ENCODE peak calls at places on chromosomes 6 and 20, in four cellular contexts. One of them, this sample, is unnamed.

GRCh38 chr6:149935668-149936067 is 6.1 kb upstream of the ULBP2 start:
- DNase-seq in foreskin fibroblast: no peak
- DNase-seq in fibroblast of the aortic adventitia: no peak
- DNase-seq in GM23248: no peak
- DNase-seq in this sample: no peak

GRCh38 chr6:26624557-26624956 is 27.8 kb downstream of the ABT1 start:
- DNase-seq in GM23248: no peak
- DNase-seq in fibroblast of the aortic adventitia: no peak
- DNase-seq in foreskin fibroblast: no peak
- DNase-seq in this sample: no peak

GRCh38 chr6:64803470-64804166 is 903.4 kb downstream of the EYS start:
- DNase-seq in foreskin fibroblast: no peak
- DNase-seq in fibroblast of the aortic adventitia: no peak
- DNase-seq in GM23248: no peak
- DNase-seq in this sample: no peak

GRCh38 chr6:14984454-14984853 is 261.4 kb upstream of the JARID2 start:
- DNase-seq in foreskin fibroblast: no peak
- DNase-seq in fibroblast of the aortic adventitia: peak; percentile 64
- DNase-seq in GM23248: peak; percentile 73
- DNase-seq in this sample: no peak

GRCh38 chr6:111837641-111838500 is 35.4 kb downstream of the FYN start:
- DNase-seq in fibroblast of the aortic adventitia: no peak
- DNase-seq in foreskin fibroblast: no peak
- DNase-seq in GM23248: no peak
- DNase-seq in this sample: no peak

GRCh38 chr20:58596244-58597010 is 54.7 kb upstream of the STX16 start:
- DNase-seq in fibroblast of the aortic adventitia: no peak
- DNase-seq in foreskin fibroblast: no peak
- DNase-seq in GM23248: peak; percentile 39
- DNase-seq in this sample: no peak

GRCh38 chr6:125154184-125155135 is 887 bp downstream of the TPD52L1 start:
- DNase-seq in foreskin fibroblast: no peak
- DNase-seq in GM23248: peak; percentile 50
- DNase-seq in fibroblast of the aortic adventitia: peak; percentile 14
- DNase-seq in this sample: no peak

GRCh38 chr6:110359554-110359953 is 1.4 kb upstream of the METTL24 start:
- DNase-seq in fibroblast of the aortic adventitia: no peak
- DNase-seq in foreskin fibroblast: no peak
- DNase-seq in GM23248: no peak
- DNase-seq in this sample: no peak

GRCh38 chr20:16639027-16639941 is 66.0 kb upstream of the KIF16B start:
- DNase-seq in fibroblast of the aortic adventitia: no peak
- DNase-seq in GM23248: no peak
- DNase-seq in foreskin fibroblast: no peak
- DNase-seq in this sample: no peak

GRCh38 chr6:64874776-64875175 is 832.2 kb downstream of the EYS start:
- DNase-seq in foreskin fibroblast: no peak
- DNase-seq in GM23248: no peak
- DNase-seq in fibroblast of the aortic adventitia: no peak
- DNase-seq in this sample: no peak

GRCh38 chr6:5898563-5898962 is 108.2 kb downstream of the NRN1 start:
- DNase-seq in foreskin fibroblast: no peak
- DNase-seq in fibroblast of the aortic adventitia: no peak
- DNase-seq in GM23248: no peak
- DNase-seq in this sample: no peak

GRCh38 chr20:23510000-23510590 is 19.2 kb downstream of the CST8 start:
- DNase-seq in foreskin fibroblast: no peak
- DNase-seq in fibroblast of the aortic adventitia: no peak
- DNase-seq in GM23248: no peak
- DNase-seq in this sample: no peak

GRCh38 chr20:24870876-24871275 is 78.2 kb upstream of the CST7 start:
- DNase-seq in GM23248: no peak
- DNase-seq in foreskin fibroblast: no peak
- DNase-seq in fibroblast of the aortic adventitia: no peak
- DNase-seq in this sample: no peak

GRCh38 chr6:41040101-41040910 is 1.3 kb upstream of the UNC5CL start:
- DNase-seq in fibroblast of the aortic adventitia: no peak
- DNase-seq in GM23248: peak; percentile 38
- DNase-seq in foreskin fibroblast: no peak
- DNase-seq in this sample: no peak

GRCh38 chr6:126176266-126176665 is 163.6 kb upstream of the CENPW start:
- DNase-seq in fibroblast of the aortic adventitia: peak; percentile 61
- DNase-seq in GM23248: peak; percentile 27
- DNase-seq in foreskin fibroblast: no peak
- DNase-seq in this sample: no peak

GRCh38 chr6:121770943-121771342 is 335.5 kb downstream of the GJA1 start:
- DNase-seq in foreskin fibroblast: no peak
- DNase-seq in GM23248: peak; percentile 37
- DNase-seq in fibroblast of the aortic adventitia: no peak
- DNase-seq in this sample: no peak

GRCh38 chr6:140480852-140481251 is 1106.4 kb upstream of the CITED2 start:
- DNase-seq in fibroblast of the aortic adventitia: peak; percentile 86
- DNase-seq in GM23248: peak; percentile 57
- DNase-seq in foreskin fibroblast: peak; percentile 61
- DNase-seq in this sample: no peak

GRCh38 chr20:58148891-58149290 is 79.6 kb downstream of the ANKRD60 start:
- DNase-seq in fibroblast of the aortic adventitia: no peak
- DNase-seq in foreskin fibroblast: no peak
- DNase-seq in GM23248: no peak
- DNase-seq in this sample: no peak

GRCh38 chr6:150238294-150238693 is 95.5 kb downstream of the PPP1R14C start:
- DNase-seq in GM23248: peak; percentile 63
- DNase-seq in fibroblast of the aortic adventitia: peak; percentile 27
- DNase-seq in foreskin fibroblast: peak; percentile 21
- DNase-seq in this sample: no peak

GRCh38 chr20:56706867-56707360 is 77.8 kb downstream of the TFAP2C start:
- DNase-seq in fibroblast of the aortic adventitia: no peak
- DNase-seq in foreskin fibroblast: no peak
- DNase-seq in GM23248: no peak
- DNase-seq in this sample: no peak

GRCh38 chr20:50194831-50195523 is 4.3 kb downstream of the CEBPB start:
- DNase-seq in GM23248: no peak
- DNase-seq in foreskin fibroblast: no peak
- DNase-seq in fibroblast of the aortic adventitia: peak; percentile 49
- DNase-seq in this sample: no peak
- H3K4me3 ChIP-seq in GM23248: peak overlapping the region; percentile 92
- H3K4me3 ChIP-seq in foreskin fibroblast: peak overlapping the region; percentile 98
- H3K4me3 ChIP-seq in fibroblast of the aortic adventitia: peak overlapping the region; percentile 100
- H3K4me3 ChIP-seq in this sample: peak overlapping the region; percentile 62

DNA sequence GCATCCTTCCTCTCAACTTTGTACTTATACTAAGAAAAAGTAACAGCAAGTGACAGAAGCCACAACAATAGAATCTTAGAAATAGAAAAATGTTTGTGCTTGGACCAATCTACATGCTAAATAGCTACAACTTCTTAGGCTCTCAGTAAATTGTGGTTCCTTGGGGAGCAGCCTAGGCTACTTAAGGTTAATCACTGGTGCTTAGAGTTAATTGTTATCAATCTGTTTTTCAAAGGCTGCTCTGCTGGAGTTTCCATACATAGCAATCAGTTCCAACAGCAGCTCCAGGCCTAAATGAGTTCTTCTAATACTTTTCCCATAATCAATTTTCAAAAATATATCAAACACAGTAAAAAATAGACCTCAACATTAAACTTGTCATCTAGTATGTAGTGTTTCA is 571.4 kb downstream of the EPHA7 start:
- DNase-seq in foreskin fibroblast: no peak
- DNase-seq in GM23248: no peak
- DNase-seq in fibroblast of the aortic adventitia: no peak
- DNase-seq in this sample: no peak
- H3K4me3 ChIP-seq in foreskin fibroblast: no peak overlapping the region
- H3K4me3 ChIP-seq in GM23248: no peak overlapping the region
- H3K4me3 ChIP-seq in fibroblast of the aortic adventitia: no peak overlapping the region
- H3K4me3 ChIP-seq in this sample: no peak overlapping the region

DNA sequence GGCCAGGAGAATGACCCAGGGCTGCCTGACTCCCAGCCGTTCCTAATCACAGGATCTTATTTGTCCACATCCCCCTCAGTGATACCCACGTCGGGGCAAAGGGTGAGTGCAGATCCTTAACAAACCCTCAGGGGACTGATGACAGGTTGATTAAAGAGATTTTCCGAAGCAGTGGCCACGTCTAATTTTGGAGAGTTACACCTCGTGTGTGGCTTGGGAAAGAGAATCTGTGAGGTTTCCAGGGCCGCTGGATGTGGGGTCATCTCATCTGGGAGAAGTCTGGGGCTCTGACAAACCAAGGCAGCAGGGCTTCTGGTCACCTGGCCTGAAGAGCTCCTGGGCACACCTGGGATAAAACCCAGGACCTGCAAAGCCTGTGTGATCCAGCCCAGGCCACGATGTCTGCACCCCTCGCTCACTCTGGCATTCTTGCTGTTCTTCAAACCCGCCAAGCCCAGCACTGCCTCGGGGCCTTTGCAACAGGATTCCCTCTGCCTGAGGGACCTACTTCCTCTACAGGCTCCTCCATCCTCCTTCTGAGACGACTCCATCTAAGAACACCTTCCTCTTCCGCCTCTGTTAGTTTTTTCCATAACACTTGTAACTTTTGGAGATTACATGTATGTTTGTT is 4.7 kb downstream of the JPH2 start:
- DNase-seq in GM23248: no peak
- DNase-seq in fibroblast of the aortic adventitia: no peak
- DNase-seq in foreskin fibroblast: no peak
- DNase-seq in this sample: no peak
- H3K4me3 ChIP-seq in GM23248: no peak overlapping the region
- H3K4me3 ChIP-seq in fibroblast of the aortic adventitia: no peak overlapping the region
- H3K4me3 ChIP-seq in foreskin fibroblast: no peak overlapping the region
- H3K4me3 ChIP-seq in this sample: no peak overlapping the region

DNA sequence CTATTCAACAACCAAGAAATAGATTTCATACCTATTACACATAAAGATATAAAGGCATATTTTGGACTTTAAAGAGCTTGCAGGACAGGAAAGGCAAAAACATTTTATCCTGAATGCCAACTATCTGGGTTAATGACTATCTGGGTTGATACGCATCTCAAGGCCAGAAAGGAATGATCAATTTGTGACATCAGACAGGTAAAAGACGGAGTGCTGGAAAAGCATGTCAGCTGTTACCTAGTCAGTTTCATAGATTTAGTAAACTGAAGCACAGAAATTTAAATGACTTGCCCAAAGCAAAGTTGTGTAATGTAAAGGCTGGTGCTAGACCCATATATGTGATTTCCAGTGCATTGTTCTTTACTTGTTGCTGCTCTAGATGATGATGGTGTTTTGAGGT is 36.8 kb downstream of the HDAC2 start:
- DNase-seq in GM23248: no peak
- DNase-seq in foreskin fibroblast: no peak
- DNase-seq in fibroblast of the aortic adventitia: no peak
- DNase-seq in this sample: no peak
- H3K4me3 ChIP-seq in GM23248: no peak overlapping the region
- H3K4me3 ChIP-seq in foreskin fibroblast: no peak overlapping the region
- H3K4me3 ChIP-seq in fibroblast of the aortic adventitia: no peak overlapping the region
- H3K4me3 ChIP-seq in this sample: no peak overlapping the region

DNA sequence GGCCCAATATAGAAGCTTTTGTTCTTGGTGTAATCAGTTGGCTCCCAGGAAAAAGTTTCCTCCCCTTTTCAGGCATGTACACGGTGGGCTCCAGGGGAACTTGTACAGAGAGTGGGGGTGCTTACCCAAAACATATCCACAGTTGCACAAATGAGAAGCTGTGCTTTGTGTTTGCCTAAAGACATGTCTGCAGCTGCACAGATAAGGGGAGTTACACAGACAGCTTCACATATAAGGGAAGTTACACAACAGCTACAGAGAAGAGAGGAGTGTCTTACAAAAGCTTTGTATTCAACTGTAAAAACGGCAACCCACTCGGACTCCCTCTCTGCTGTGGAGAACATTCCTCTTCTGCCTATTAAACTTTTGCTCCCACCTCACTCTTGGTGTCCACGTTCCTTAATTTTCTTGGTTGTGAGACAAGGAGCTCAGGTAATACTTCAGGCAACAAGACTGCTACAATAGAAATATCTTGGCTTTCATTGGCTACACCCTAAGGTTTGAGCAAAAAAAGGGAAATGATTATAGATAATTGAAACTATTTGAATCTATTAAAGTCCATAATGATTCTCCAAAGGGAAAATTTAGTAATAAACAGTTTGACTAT is 7.4 kb upstream of the PNRC1 start:
- DNase-seq in fibroblast of the aortic adventitia: peak; percentile 59
- DNase-seq in GM23248: no peak
- DNase-seq in foreskin fibroblast: no peak
- DNase-seq in this sample: no peak
- H3K4me3 ChIP-seq in fibroblast of the aortic adventitia: no peak overlapping the region
- H3K4me3 ChIP-seq in GM23248: no peak overlapping the region
- H3K4me3 ChIP-seq in foreskin fibroblast: no peak overlapping the region
- H3K4me3 ChIP-seq in this sample: no peak overlapping the region

DNA sequence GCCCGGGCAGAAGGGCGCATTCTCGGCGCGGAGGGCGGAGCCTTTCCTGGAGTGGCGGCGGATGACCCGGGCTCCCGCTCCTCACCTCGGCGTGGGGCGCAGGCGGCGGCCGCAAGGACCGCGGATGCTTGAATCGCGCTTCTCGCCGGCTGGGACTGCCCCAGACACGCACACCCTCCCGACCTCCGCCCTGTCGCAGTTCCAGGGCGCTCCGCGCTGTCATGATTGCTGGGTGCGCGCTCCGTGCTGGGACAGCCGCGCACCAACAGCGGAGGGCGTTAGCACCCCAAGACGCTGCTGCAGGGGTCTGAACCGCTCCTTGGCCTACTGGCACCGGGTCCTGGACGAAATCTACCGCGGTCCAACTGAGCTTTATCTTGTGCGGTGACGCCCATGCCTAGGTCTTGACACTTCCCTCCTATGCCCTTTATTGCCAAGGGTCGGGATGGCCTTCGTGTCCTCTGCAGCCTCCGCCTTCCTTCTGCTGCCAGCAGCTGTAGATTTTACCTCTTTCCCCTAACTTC is 43.3 kb downstream of the IRAK1BP1 start:
- DNase-seq in fibroblast of the aortic adventitia: peak; percentile 8
- DNase-seq in foreskin fibroblast: no peak
- DNase-seq in GM23248: peak; percentile 59
- DNase-seq in this sample: no peak
- H3K4me3 ChIP-seq in fibroblast of the aortic adventitia: peak overlapping the region; percentile 67
- H3K4me3 ChIP-seq in foreskin fibroblast: peak overlapping the region; percentile 49
- H3K4me3 ChIP-seq in GM23248: peak overlapping the region; percentile 75
- H3K4me3 ChIP-seq in this sample: peak overlapping the region; percentile 31

DNA sequence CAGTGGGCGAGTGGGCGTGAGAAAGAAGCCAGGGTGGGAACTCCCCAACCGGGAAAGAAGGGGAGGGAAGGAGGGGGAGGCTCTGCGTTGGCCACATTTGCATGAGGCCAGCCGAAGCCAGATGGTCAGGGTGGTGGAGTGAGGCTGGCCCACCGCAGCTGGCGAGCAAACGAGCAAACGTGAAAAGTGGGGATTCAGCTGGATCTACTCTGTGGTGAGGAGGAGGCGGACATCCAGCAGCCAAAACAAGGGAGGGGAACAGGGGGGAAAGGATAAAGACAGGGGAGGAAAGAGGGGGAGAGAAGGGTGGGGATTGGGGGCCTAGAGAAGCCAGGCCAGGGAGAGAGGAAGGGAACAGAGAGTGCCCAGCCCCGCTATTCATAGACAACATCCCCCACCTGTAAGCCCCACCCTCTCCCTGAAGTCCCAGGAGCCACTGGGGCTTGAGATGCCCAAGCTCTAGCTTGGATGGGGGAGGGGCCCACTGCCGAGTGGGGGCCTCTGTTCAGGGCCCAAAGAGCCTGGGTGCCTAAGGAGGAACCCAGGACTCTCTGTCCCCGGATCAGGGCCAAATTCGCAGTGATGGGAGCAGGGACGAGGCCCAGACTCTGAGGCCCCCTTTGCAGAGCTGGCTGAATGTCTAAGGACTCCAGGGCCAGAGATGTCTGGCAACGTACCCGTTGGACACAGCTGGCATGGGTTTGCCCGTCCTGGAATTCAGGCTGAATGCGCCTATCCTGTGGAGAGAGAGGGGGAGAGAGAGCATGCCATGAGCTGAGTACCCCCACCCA is 45.1 kb downstream of the CPNE5 start:
- DNase-seq in foreskin fibroblast: no peak
- DNase-seq in fibroblast of the aortic adventitia: no peak
- DNase-seq in GM23248: no peak
- DNase-seq in this sample: no peak
- H3K4me3 ChIP-seq in foreskin fibroblast: no peak overlapping the region
- H3K4me3 ChIP-seq in fibroblast of the aortic adventitia: no peak overlapping the region
- H3K4me3 ChIP-seq in GM23248: no peak overlapping the region
- H3K4me3 ChIP-seq in this sample: no peak overlapping the region

This sample was measured in BJ.